ENCODE peak calls at places on chromosomes 16 and 17, in eight cellular contexts. Y is dorsolateral prefrontal cortex; W is AG10803; C is coronary artery; T is COR-L47; Z is body of pancreas; N is stimulated activated CD4-positive, alpha-beta T cell treated with anti-CD3 and anti-CD28 coated beads, Interleukin-1b, Interleukin-23, amount 100 ng/mL, for 24 hours; P is iPS-NIHi11. E is an unnamed sample.

GRCh38 chr17:5861246-5861645 is 208.9 kb upstream of the WSCD1 start:
- DNase-seq in Y (no peak), W (no peak), C (no peak), T (no peak), Z (no peak), N (no peak), P (no peak), E (no peak)

GRCh38 chr17:35752471-35752870 is 568 bp downstream of the GAS2L2 start:
- DNase-seq in Y (no peak), W (no peak), C (no peak), T (no peak), Z (peak; percentile 78), N (no peak), P (no peak), E (no peak)

GRCh38 chr17:18947866-18948265 is 4.1 kb upstream of the SLC5A10 start:
- DNase-seq in Y (no peak), W (no peak), C (no peak), T (no peak), Z (no peak), N (no peak), P (no peak), E (no peak)

GRCh38 chr16:31064882-31065461 is 9.1 kb downstream of the ZNF668 start:
- DNase-seq in Y (no peak), W (peak; percentile 97), C (peak; percentile 80), T (no peak), Z (peak; percentile 56), N (no peak), P (no peak), E (no peak)

GRCh38 chr16:2752850-2753522 is 548 bp downstream of the SRRM2 start:
- DNase-seq in Y (peak; percentile 73), W (peak; percentile 75), C (peak; percentile 91), T (peak; percentile 83), Z (peak; percentile 88), N (peak; percentile 53), P (peak; percentile 90), E (peak; percentile 81)

GRCh38 chr16:67013238-67013822 is 15.6 kb upstream of the CBFB start:
- DNase-seq in Y (no peak), W (no peak), C (peak; percentile 74), T (peak; percentile 15), Z (no peak), N (no peak), P (no peak), E (no peak)

GRCh38 chr17:36885761-36886365 is 51.4 kb upstream of the LHX1 start:
- DNase-seq in Y (no peak), W (no peak), C (no peak), T (no peak), Z (no peak), N (no peak), P (no peak), E (no peak)

GRCh38 chr16:10529895-10530669 is 50.3 kb downstream of the EMP2 start:
- DNase-seq in Y (no peak), W (no peak), C (no peak), T (no peak), Z (no peak), N (no peak), P (no peak), E (no peak)

GRCh38 chr16:26795184-26795583 is 271.5 kb upstream of the C16orf82 start:
- DNase-seq in Y (no peak), W (no peak), C (no peak), T (no peak), Z (no peak), N (no peak), P (peak; percentile 62), E (peak; percentile 20)

GRCh38 chr16:46583036-46583435 is 38.1 kb downstream of the SHCBP1 start:
- DNase-seq in Y (no peak), W (no peak), C (no peak), T (no peak), Z (no peak), N (no peak), P (no peak), E (no peak)

GRCh38 chr16:9033125-9033830 is 58.2 kb upstream of the HAPSTR1 start:
- DNase-seq in Y (no peak), W (peak; percentile 75), C (no peak), T (peak; percentile 9), Z (peak; percentile 64), N (no peak), P (peak; percentile 74), E (peak; percentile 25)

GRCh38 chr16:54554581-54554980 is 268.0 kb upstream of the IRX3 start:
- DNase-seq in Y (no peak), W (no peak), C (no peak), T (no peak), Z (no peak), N (no peak), P (no peak), E (no peak)

GRCh38 chr16:69613283-69614154 is 47.8 kb downstream of the NFAT5 start:
- DNase-seq in Y (no peak), W (no peak), C (no peak), T (no peak), Z (peak; percentile 33), N (no peak), P (no peak), E (no peak)

E was measured in DND-41.